ENCODE peak calls at places on chromosome 4, in eight cellular contexts. Q, N, I, V, B, P, X and R are unnamed samples.

GRCh38 chr4:165398570-165398969 is 19.8 kb downstream of the CPE start:
- DNase-seq in Q (no peak), N (no peak), I (peak), V (peak), B (no peak), P (peak), X (peak), R (no peak)

GRCh38 chr4:121138445-121138844 is 25.7 kb downstream of the TNIP3 start:
- DNase-seq in Q (no peak), N (no peak), I (no peak), V (no peak), B (no peak), P (no peak), X (no peak), R (no peak)

GRCh38 chr4:133355636-133356035 is 206.5 kb downstream of the PCDH10 start:
- DNase-seq in Q (no peak), N (no peak), I (no peak), V (peak), B (no peak), P (no peak), X (no peak), R (no peak)

GRCh38 chr4:9925750-9926439 is 95.4 kb downstream of the SLC2A9 start:
- DNase-seq in Q (no peak), N (no peak), I (no peak), V (no peak), B (no peak), P (no peak), X (no peak), R (no peak)

GRCh38 chr4:95377511-95377910 is 171.3 kb downstream of the UNC5C start:
- DNase-seq in Q (no peak), N (no peak), I (peak), V (no peak), B (no peak), P (no peak), X (no peak), R (no peak)

GRCh38 chr4:55393461-55394320 is 2.1 kb upstream of the TMEM165 start:
- DNase-seq in Q (no peak), N (no peak), I (no peak), V (no peak), B (no peak), P (no peak), X (peak), R (no peak)

GRCh38 chr4:166153539-166153938 is 280.5 kb downstream of the TLL1 start:
- DNase-seq in Q (no peak), N (no peak), I (no peak), V (no peak), B (no peak), P (no peak), X (no peak), R (no peak)

GRCh38 chr4:54090804-54091623 is 8.9 kb upstream of the GSX2 start:
- DNase-seq in Q (no peak), N (no peak), I (peak), V (no peak), B (peak), P (peak), X (peak), R (no peak)

GRCh38 chr4:63578383-63578782 is 830.9 kb downstream of the TECRL start:
- DNase-seq in Q (no peak), N (no peak), I (no peak), V (no peak), B (no peak), P (no peak), X (no peak), R (no peak)

GRCh38 chr4:18110099-18110498 is 88.5 kb upstream of the LCORL start:
- DNase-seq in Q (no peak), N (no peak), I (no peak), V (no peak), B (no peak), P (no peak), X (no peak), R (no peak)

GRCh38 chr4:82741188-82741587 is 57.4 kb downstream of the SCD5 start:
- DNase-seq in Q (no peak), N (no peak), I (no peak), V (no peak), B (no peak), P (no peak), X (no peak), R (no peak)

GRCh38 chr4:7753271-7753670 is 186.4 kb downstream of the AFAP1 start:
- DNase-seq in Q (no peak), N (no peak), I (no peak), V (no peak), B (no peak), P (no peak), X (no peak), R (no peak)

GRCh38 chr4:136524039-136524438 is 1008.3 kb downstream of the PCDH18 start:
- DNase-seq in Q (no peak), N (no peak), I (no peak), V (no peak), B (no peak), P (no peak), X (no peak), R (no peak)

GRCh38 chr4:1981251-1982055 is 27.3 kb downstream of the NELFA start:
- DNase-seq in Q (no peak), N (no peak), I (peak), V (peak), B (no peak), P (peak), X (peak), R (no peak)

GRCh38 chr4:25973346-25973745 is 59.3 kb downstream of the SMIM20 start:
- DNase-seq in Q (no peak), N (no peak), I (no peak), V (no peak), B (no peak), P (no peak), X (no peak), R (no peak)

GRCh38 chr4:48801739-48802138 is 21.7 kb upstream of the FRYL start:
- DNase-seq in Q (no peak), N (no peak), I (no peak), V (no peak), B (no peak), P (no peak), X (no peak), R (no peak)

GRCh38 chr4:137180349-137180748 is 351.9 kb downstream of the PCDH18 start:
- DNase-seq in Q (no peak), N (no peak), I (no peak), V (peak), B (no peak), P (no peak), X (no peak), R (no peak)